ENCODE peak calls at places on chromosomes 3 and 15, in ten cellular contexts. N, W, X, U, H, E, M, D, Y and O are unnamed samples.

GRCh38 chr3:42655331-42655888 is 1.9 kb downstream of the ZBTB47 start:
- DNase-seq in W (no peak), N (no peak), Y (peak), E (peak), D (no peak), H (no peak), M (no peak), U (no peak), X (no peak), O (no peak)

GRCh38 chr3:128416578-128417150 is 50.0 kb downstream of the DNAJB8 start:
- DNase-seq in X (no peak), E (no peak), H (peak), D (peak), N (no peak), W (no peak), M (peak), Y (no peak), U (peak), O (no peak)

GRCh38 chr15:48064435-48064834 is 56.4 kb upstream of the SLC24A5 start:
- DNase-seq in U (no peak), X (no peak), N (no peak), M (no peak), D (no peak), H (no peak), Y (no peak), W (no peak), E (no peak), O (no peak)

GRCh38 chr15:39504812-39505211 is 76.1 kb upstream of the THBS1 start:
- DNase-seq in Y (no peak), N (no peak), H (no peak), U (no peak), M (no peak), D (peak), W (no peak), X (peak), E (no peak), O (peak)

GRCh38 chr3:171380711-171381435 is 79.3 kb downstream of the TNIK start:
- DNase-seq in X (no peak), N (no peak), E (no peak), U (no peak), M (no peak), D (no peak), Y (no peak), W (no peak), H (no peak), O (no peak)

GRCh38 chr3:157789162-157789561 is 285.9 kb upstream of the VEPH1 start:
- DNase-seq in M (no peak), E (no peak), N (no peak), U (no peak), D (no peak), W (no peak), Y (no peak), X (no peak), H (peak), O (no peak)

GRCh38 chr15:70096215-70096974 is 1.3 kb downstream of the TLE3 start:
- DNase-seq in D (no peak), H (no peak), W (peak), Y (peak), N (peak), E (peak), M (no peak), X (no peak), U (peak), O (no peak)

GRCh38 chr15:81948751-81949150 is 97.1 kb downstream of the MEX3B start:
- DNase-seq in M (no peak), Y (no peak), X (no peak), H (no peak), U (no peak), W (no peak), N (no peak), E (no peak), D (no peak), O (no peak)

GRCh38 chr3:108477511-108478147 is 32.8 kb downstream of the MYH15 start:
- DNase-seq in N (peak), M (no peak), D (no peak), X (peak), Y (peak), H (peak), E (no peak), W (peak), U (peak), O (peak)

GRCh38 chr15:60137711-60138396 is 133.7 kb downstream of the FOXB1 start:
- DNase-seq in H (no peak), X (no peak), U (no peak), M (no peak), N (no peak), E (no peak), Y (no peak), W (no peak), D (no peak), O (no peak)

GRCh38 chr3:97778152-97778551 is 13.6 kb downstream of the ARL6 start:
- DNase-seq in M (no peak), N (no peak), W (no peak), Y (no peak), U (no peak), X (no peak), E (no peak), H (no peak), D (no peak), O (no peak)

GRCh38 chr3:99128205-99128604 is 226.7 kb upstream of the DCBLD2 start:
- DNase-seq in H (no peak), Y (no peak), N (no peak), M (no peak), U (no peak), D (no peak), X (no peak), E (no peak), W (no peak), O (no peak)

GRCh38 chr15:65919353-65919752 is 50.1 kb downstream of the RAB11A start:
- DNase-seq in H (no peak), Y (no peak), N (no peak), M (no peak), X (no peak), U (no peak), D (no peak), E (no peak), W (no peak), O (no peak)

GRCh38 chr15:31058236-31058962 is 43.1 kb downstream of the TRPM1 start:
- DNase-seq in H (no peak), M (no peak), D (no peak), Y (no peak), N (no peak), E (no peak), U (no peak), X (no peak), W (no peak), O (no peak)

GRCh38 chr3:185402561-185402960 is 39.6 kb downstream of the MAP3K13 start:
- DNase-seq in D (peak), H (no peak), M (no peak), E (no peak), U (no peak), X (peak), Y (peak), N (no peak), W (peak), O (no peak)

GRCh38 chr3:113979916-113980315 is 32.1 kb downstream of the ZDHHC23 start:
- DNase-seq in M (no peak), W (no peak), Y (no peak), U (no peak), D (no peak), E (no peak), N (no peak), X (no peak), H (no peak), O (no peak)

GRCh38 chr15:71362987-71363968 is 248.0 kb downstream of the THSD4 start:
- DNase-seq in H (no peak), E (no peak), U (no peak), X (no peak), D (no peak), M (no peak), Y (no peak), W (no peak), N (no peak), O (no peak)
- TF ChIP-seq CTCF in H (no peak), E (no peak), U (no peak), X (no peak), D (no peak), M (no peak), Y (no peak), W (no peak), N (no peak), O (no peak)

GRCh38 chr3:53766706-53767105 is 79.5 kb downstream of the CHDH start:
- DNase-seq in W (no peak), D (no peak), H (no peak), Y (no peak), U (no peak), M (no peak), N (no peak), X (no peak), E (no peak), O (no peak)
- TF ChIP-seq CTCF in W (no peak), D (no peak), H (no peak), Y (no peak), U (no peak), M (no peak), N (no peak), X (peak), E (no peak), O (no peak)

GRCh38 chr15:76974456-76975083 is 20.4 kb upstream of the PSTPIP1 start:
- DNase-seq in E (no peak), M (no peak), U (no peak), W (no peak), N (no peak), D (no peak), H (no peak), X (no peak), Y (no peak), O (no peak)

GRCh38 chr15:76973906-76974305 is 21.0 kb upstream of the PSTPIP1 start:
- DNase-seq in E (no peak), Y (no peak), W (no peak), X (no peak), N (no peak), H (no peak), U (no peak), M (no peak), D (no peak), O (no peak)

GRCh38 chr15:76972420-76973361 is 22.2 kb upstream of the PSTPIP1 start:
- DNase-seq in X (no peak), M (no peak), W (no peak), H (no peak), Y (no peak), N (no peak), E (no peak), D (no peak), U (peak), O (no peak)

GRCh38 chr15:76976572-76977270 is 18.2 kb upstream of the PSTPIP1 start:
- DNase-seq in U (no peak), M (no peak), H (no peak), X (no peak), D (no peak), N (no peak), W (no peak), E (no peak), Y (no peak), O (no peak)

GRCh38 chr15:76973362-76973743 is 21.6 kb upstream of the PSTPIP1 start:
- DNase-seq in X (no peak), D (no peak), H (peak), W (peak), U (peak), N (peak), M (peak), Y (no peak), E (peak), O (no peak)
- TF ChIP-seq CTCF in X (peak), D (peak), H (peak), W (peak), U (peak), N (peak), M (no peak), Y (no peak), E (peak), O (peak)

GRCh38 chr15:51229907-51230328 is 108.5 kb downstream of the CYP19A1 start:
- DNase-seq in H (no peak), M (no peak), X (no peak), U (peak), W (peak), D (no peak), N (peak), Y (no peak), E (no peak), O (peak)
- TF ChIP-seq CTCF in H (peak), M (peak), X (peak), U (peak), W (peak), D (peak), N (peak), Y (peak), E (no peak), O (peak)

GRCh38 chr3:12705981-12706380 is 42.1 kb upstream of the RAF1 start:
- DNase-seq in U (no peak), D (no peak), H (no peak), M (no peak), W (no peak), N (no peak), Y (no peak), X (no peak), E (no peak), O (peak)
- TF ChIP-seq CTCF in U (no peak), D (no peak), H (no peak), M (no peak), W (no peak), N (no peak), Y (no peak), X (no peak), E (no peak), O (no peak)

GRCh38 chr15:88624156-88624970 is 3.2 kb downstream of the AEN start:
- DNase-seq in M (no peak), D (no peak), Y (no peak), N (peak), E (no peak), W (peak), U (no peak), H (no peak), X (no peak), O (no peak)
- TF ChIP-seq CTCF in M (no peak), D (peak), Y (peak), N (peak), E (peak), W (peak), U (peak), H (no peak), X (peak), O (peak)

GRCh38 chr3:36923981-36924747 is 20.7 kb downstream of the TRANK1 start:
- DNase-seq in M (no peak), D (no peak), U (no peak), W (no peak), N (peak), E (no peak), H (no peak), Y (no peak), X (no peak), O (no peak)

GRCh38 chr3:36924748-36925521 is 19.9 kb downstream of the TRANK1 start:
- DNase-seq in X (no peak), D (no peak), Y (no peak), U (no peak), M (no peak), W (no peak), E (no peak), N (no peak), H (no peak), O (no peak)

GRCh38 chr3:36920884-36921567 is 23.8 kb downstream of the TRANK1 start:
- DNase-seq in H (no peak), X (no peak), D (no peak), U (no peak), Y (no peak), N (no peak), W (no peak), M (no peak), E (no peak), O (no peak)

GRCh38 chr3:36926292-36926897 is 18.5 kb downstream of the TRANK1 start:
- DNase-seq in E (no peak), W (no peak), D (no peak), N (no peak), M (no peak), U (no peak), H (no peak), Y (no peak), X (no peak), O (no peak)

DNA sequence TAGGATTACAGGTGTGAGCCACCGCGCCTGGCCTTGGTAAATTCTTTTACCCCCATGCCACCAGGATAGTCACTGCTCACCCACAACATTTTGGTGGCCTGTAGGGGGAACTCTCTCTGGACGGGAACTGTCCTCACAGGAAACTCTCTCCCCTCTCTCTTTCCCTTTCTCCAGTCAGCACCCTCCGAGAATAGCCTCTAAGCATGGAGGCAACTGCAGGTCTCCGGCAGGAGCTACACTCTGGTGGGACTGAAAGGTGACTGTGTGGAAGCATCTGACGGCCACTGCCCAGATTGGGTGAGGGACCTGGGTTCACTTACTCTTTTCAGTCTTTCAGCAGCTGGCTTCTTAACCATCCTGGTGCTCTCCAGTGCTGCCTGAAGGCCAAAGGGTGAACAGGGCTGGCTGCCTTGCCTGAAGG is 21.3 kb downstream of the TRANK1 start:
- DNase-seq in D (no peak), H (no peak), Y (no peak), W (no peak), U (no peak), N (no peak), X (no peak), M (no peak), E (no peak), O (no peak)
- TF ChIP-seq CTCF in D (no peak), H (peak), Y (no peak), W (no peak), U (no peak), N (no peak), X (no peak), M (peak), E (no peak), O (no peak)

DNA sequence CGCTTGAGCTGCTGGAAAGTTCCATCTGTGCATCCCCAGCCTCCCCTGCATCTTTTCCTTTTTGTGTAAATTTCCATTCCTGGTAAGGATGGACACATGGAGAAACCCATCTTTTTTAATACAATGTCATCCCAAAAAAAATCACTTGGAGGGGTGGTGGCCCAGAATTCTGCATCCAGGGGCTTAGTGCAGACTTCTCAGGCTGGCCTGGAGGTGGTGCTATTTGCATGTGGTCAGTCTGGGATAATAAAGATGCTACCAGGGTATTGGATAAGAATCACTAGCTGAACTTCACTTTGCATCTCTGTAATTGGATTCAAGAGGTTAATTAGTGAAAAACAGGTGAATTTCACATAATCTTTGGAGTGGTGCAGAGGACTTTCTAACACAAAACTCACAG is 1.8 kb upstream of the ZSCAN2 start:
- DNase-seq in D (no peak), N (peak), U (peak), W (peak), Y (peak), M (no peak), H (peak), E (no peak), X (peak), O (no peak)
- TF ChIP-seq CTCF in D (peak), N (peak), U (peak), W (peak), Y (peak), M (peak), H (peak), E (peak), X (peak), O (peak)